ENCODE peak calls at places on chromosome 11, in four cellular contexts. I, D, Q and V are unnamed samples.

GRCh38 chr11:72673943-72674828 is at the start of gene PDE2A:
- DNase-seq in I (no peak), D (no peak), Q (no peak), V (no peak)

GRCh38 chr11:7436657-7437056 is 48.6 kb upstream of the OLFML1 start:
- DNase-seq in I (no peak), D (peak), Q (no peak), V (no peak)

GRCh38 chr11:68113986-68114385 is 7.2 kb downstream of the CHKA start:
- DNase-seq in I (no peak), D (no peak), Q (no peak), V (no peak)

GRCh38 chr11:117640041-117640440 is 157.0 kb downstream of the DSCAML1 start:
- DNase-seq in I (peak), D (no peak), Q (no peak), V (no peak)

GRCh38 chr11:119880143-119880542 is 151.1 kb upstream of the NECTIN1 start:
- DNase-seq in I (peak), D (no peak), Q (no peak), V (no peak)

GRCh38 chr11:116687458-116688201 is 85.2 kb downstream of the BUD13 start:
- DNase-seq in I (peak), D (no peak), Q (no peak), V (no peak)

GRCh38 chr11:104795511-104796213 is 102.6 kb downstream of the CASP12 start:
- DNase-seq in I (no peak), D (no peak), Q (no peak), V (no peak)

GRCh38 chr11:128458316-128458715 is 129.0 kb downstream of the ETS1 start:
- DNase-seq in I (no peak), D (no peak), Q (no peak), V (peak)

GRCh38 chr11:57478971-57479663 is 18.8 kb downstream of the RTN4RL2 start:
- DNase-seq in I (no peak), D (no peak), Q (no peak), V (no peak)

GRCh38 chr11:1832181-1832988 is 2.4 kb upstream of the SYT8 start:
- DNase-seq in I (peak), D (no peak), Q (peak), V (peak)

GRCh38 chr11:87849216-87849615 is 326.0 kb downstream of the RAB38 start:
- DNase-seq in I (no peak), D (no peak), Q (no peak), V (no peak)

GRCh38 chr11:13215157-13215556 is 62.4 kb upstream of the BMAL1 start:
- DNase-seq in I (no peak), D (no peak), Q (no peak), V (no peak)

GRCh38 chr11:88414385-88414861 is 76.9 kb upstream of the CTSC start:
- DNase-seq in I (no peak), D (peak), Q (no peak), V (peak)

DNA sequence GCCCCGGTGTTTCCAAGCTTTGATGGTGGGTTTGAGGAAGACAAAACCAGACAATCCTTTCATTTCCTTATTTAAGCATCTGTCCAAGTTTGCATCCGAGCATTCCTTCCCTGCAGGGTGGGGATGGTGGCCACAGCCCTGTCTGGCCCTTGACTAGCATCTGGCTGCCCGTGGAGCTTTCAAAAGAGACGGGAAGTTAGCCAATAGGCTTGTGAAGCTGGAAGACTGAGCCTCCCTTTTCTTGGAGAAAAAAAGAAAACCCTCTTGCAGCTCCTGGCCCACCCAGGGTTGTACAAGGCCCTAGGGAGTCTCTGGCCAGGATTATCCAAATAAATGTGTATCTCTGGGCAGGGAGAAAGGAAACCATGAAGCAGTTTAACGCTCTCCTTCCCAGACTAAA is 60.6 kb downstream of the MICAL2 start:
- DNase-seq in I (no peak), D (peak), Q (peak), V (peak)
- H3K27ac ChIP-seq in I (no peak), D (no peak), Q (peak), V (no peak)

GRCh38 chr11:44556735-44557409 is 8.6 kb upstream of the CD82 start:
- DNase-seq in I (peak), D (peak), Q (no peak), V (peak)

GRCh38 chr11:44551456-44552139 is 13.9 kb upstream of the CD82 start:
- DNase-seq in I (no peak), D (no peak), Q (no peak), V (no peak)

GRCh38 chr11:44557464-44557863 is 8.0 kb upstream of the CD82 start:
- DNase-seq in I (no peak), D (no peak), Q (no peak), V (no peak)

GRCh38 chr11:44559207-44559943 is 6.1 kb upstream of the CD82 start:
- DNase-seq in I (peak), D (no peak), Q (no peak), V (no peak)

DNA sequence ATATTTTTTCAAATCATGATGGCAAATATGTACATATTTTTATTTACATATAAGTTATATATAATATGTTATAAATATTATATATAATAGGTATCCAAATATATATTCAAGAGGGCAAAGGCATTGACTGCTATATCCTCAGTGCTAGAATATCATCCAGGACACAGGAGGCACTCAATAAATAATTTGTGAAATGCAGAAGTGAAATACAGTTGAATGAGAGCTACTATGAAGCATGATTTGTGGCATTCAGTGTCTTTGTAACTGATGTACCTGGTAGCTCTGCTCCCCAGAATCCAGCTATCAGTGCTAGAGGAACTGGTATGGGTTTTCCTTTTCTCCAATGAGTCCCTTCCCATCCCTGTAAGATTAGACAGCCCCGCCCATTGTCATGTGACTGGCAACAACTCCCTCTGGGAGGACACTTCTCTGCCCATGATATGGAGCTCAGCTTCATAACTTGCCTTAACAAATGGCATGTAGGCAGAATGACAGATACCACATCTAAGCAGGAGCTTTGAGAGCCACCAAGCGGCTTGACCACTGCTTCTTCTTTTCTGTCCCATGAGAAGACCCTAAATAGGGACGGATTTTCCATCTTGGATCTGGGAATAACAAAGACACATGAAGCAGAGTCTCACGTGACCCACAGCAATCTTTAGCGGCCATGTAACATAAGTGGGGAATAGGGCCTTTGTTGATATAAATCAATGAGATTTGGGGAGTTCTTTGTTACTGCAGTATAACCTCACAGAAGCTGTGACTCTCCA is 10.2 kb upstream of the CD82 start:
- DNase-seq in I (no peak), D (no peak), Q (no peak), V (no peak)
- H3K27ac ChIP-seq in I (no peak), D (no peak), Q (no peak), V (no peak)

GRCh38 chr11:34653031-34653430 is 32.1 kb downstream of the EHF start:
- DNase-seq in I (no peak), D (no peak), Q (no peak), V (no peak)

GRCh38 chr11:34653851-34654490 is 33.1 kb downstream of the EHF start:
- DNase-seq in I (no peak), D (peak), Q (no peak), V (peak)

GRCh38 chr11:34650528-34650927 is 29.6 kb downstream of the EHF start:
- DNase-seq in I (no peak), D (no peak), Q (no peak), V (no peak)

GRCh38 chr11:34651551-34651950 is 30.7 kb downstream of the EHF start:
- DNase-seq in I (no peak), D (no peak), Q (no peak), V (peak)

DNA sequence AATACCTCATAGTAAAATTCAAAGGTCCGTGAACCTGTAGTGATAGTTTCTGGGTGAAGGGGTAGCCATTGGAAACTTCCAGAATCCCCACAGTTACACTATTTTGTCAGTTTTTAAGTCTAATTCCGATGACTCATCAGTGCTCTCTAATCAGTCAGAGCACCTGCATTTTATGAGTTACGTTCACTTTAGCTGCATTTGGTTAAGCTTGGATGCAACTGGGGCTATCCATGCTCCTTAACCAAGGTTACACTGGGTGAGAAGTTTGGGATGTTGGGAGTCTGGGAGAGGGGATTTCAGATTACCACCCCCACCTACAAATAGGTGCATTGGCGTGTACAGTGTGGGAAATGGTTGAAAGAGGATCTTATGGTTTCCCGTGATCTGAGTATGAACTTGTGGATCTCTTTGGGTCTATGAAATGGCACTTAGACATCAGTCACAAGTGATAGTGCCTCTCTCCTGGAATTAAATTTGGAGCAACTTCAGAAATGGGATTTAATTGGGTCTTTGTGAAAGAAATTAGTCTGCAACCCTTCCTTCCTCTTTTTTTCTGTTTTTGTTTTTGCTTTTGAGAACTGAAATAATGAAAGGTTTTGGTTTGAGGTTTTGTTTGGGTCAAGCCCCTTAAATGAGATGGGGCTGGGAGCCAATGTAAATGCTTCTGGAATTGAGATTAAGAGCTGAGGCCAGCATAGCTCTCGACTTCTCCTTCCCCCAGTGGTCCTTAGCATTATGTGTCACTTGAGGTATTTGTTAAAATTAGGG is 31.5 kb downstream of the EHF start:
- DNase-seq in I (no peak), D (no peak), Q (no peak), V (no peak)
- H3K27ac ChIP-seq in I (no peak), D (peak), Q (no peak), V (peak)

DNA sequence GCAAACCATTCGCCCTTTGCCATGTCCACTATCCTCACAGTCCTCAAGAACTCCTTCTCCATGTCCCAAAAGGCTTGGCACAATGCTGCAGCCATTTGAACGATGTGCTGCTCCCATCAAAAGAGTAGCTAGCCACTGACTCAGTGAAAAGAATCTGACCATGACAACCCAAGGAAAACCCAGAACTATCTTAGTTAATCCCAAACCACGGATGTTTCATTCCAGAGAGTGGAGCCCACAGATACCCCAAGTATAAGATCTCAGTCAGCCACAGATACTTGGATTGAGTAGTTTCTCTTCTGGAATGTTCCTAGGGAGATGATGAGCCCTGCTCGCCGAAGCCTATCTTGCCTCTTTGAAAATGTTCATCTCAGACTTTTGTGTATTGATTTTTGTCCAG is 176.9 kb downstream of the NAV2 start:
- DNase-seq in I (no peak), D (no peak), Q (no peak), V (no peak)
- H3K27ac ChIP-seq in I (no peak), D (no peak), Q (no peak), V (no peak)

GRCh38 chr11:34773211-34773610 is 143.0 kb downstream of the APIP start:
- DNase-seq in I (no peak), D (no peak), Q (no peak), V (no peak)
- H3K27ac ChIP-seq in I (no peak), D (no peak), Q (no peak), V (no peak)

GRCh38 chr11:8867856-8868705 is 42.9 kb upstream of the AKIP1 start:
- DNase-seq in I (no peak), D (no peak), Q (no peak), V (no peak)

GRCh38 chr11:8871283-8871775 is 39.7 kb upstream of the AKIP1 start:
- DNase-seq in I (no peak), D (peak), Q (peak), V (peak)

GRCh38 chr11:8870461-8871282 is 40.3 kb upstream of the AKIP1 start:
- DNase-seq in I (peak), D (peak), Q (peak), V (peak)

GRCh38 chr11:8873966-8874365 is 37.0 kb upstream of the AKIP1 start:
- DNase-seq in I (no peak), D (no peak), Q (no peak), V (no peak)

GRCh38 chr11:8872017-8872416 is 39.0 kb upstream of the AKIP1 start:
- DNase-seq in I (no peak), D (no peak), Q (no peak), V (no peak)
- H3K27ac ChIP-seq in I (peak), D (peak), Q (peak), V (peak)

GRCh38 chr11:64848779-64849599 is 4.5 kb upstream of the CDC42BPG start:
- DNase-seq in I (peak), D (peak), Q (no peak), V (no peak)
- H3K27ac ChIP-seq in I (peak), D (peak), Q (peak), V (no peak)